ENCODE peak calls at places on chromosomes 16 and 17, in nine cellular contexts. R, M, W, D, P, J, Q, N and V are unnamed samples.
A peak's percentile ranks its signal among the peaks of the same experiment; 100 is the strongest.

GRCh38 chr17:83202002-83203000 is 122.9 kb downstream of the METRNL start:
- DNase-seq in R (no peak), M (no peak), W (peak; percentile 10), D (peak; percentile 4), P (peak; percentile 61), J (no peak), Q (no peak), N (no peak), V (peak; percentile 76)

GRCh38 chr16:17470871-17471744 is at the start of gene XYLT1:
- DNase-seq in R (peak; percentile 87), M (no peak), W (peak; percentile 81), D (peak; percentile 76), P (peak; percentile 94), J (no peak), Q (peak; percentile 89), N (no peak), V (peak; percentile 89)

GRCh38 chr16:6704306-6704705 is 628.3 kb upstream of the RBFOX1 start:
- DNase-seq in R (no peak), M (no peak), W (no peak), D (no peak), P (no peak), J (no peak), Q (no peak), N (no peak), V (no peak)

GRCh38 chr16:8537691-8538342 is 52.5 kb downstream of the TMEM114 start:
- DNase-seq in R (no peak), M (no peak), W (no peak), D (no peak), P (no peak), J (peak; percentile 84), Q (no peak), N (no peak), V (no peak)

GRCh38 chr16:9159839-9160550 is 68.6 kb downstream of the HAPSTR1 start:
- DNase-seq in R (no peak), M (peak; percentile 83), W (peak; percentile 90), D (peak; percentile 32), P (no peak), J (peak; percentile 67), Q (peak; percentile 80), N (peak; percentile 72), V (no peak)

GRCh38 chr17:58337600-58338453 is 9.2 kb upstream of the TSPOAP1 start:
- DNase-seq in R (no peak), M (no peak), W (peak; percentile 78), D (peak; percentile 47), P (peak; percentile 90), J (peak; percentile 82), Q (no peak), N (peak; percentile 96), V (peak; percentile 84)

GRCh38 chr17:38922538-38923291 is 2.7 kb upstream of the LASP1NB start:
- DNase-seq in R (peak; percentile 85), M (no peak), W (peak; percentile 63), D (peak; percentile 85), P (peak; percentile 92), J (no peak), Q (peak; percentile 52), N (peak; percentile 36), V (no peak)

GRCh38 chr16:82979406-82980111 is 352.8 kb downstream of the CDH13 start:
- DNase-seq in R (no peak), M (no peak), W (no peak), D (no peak), P (no peak), J (no peak), Q (no peak), N (no peak), V (no peak)

GRCh38 chr17:39194089-39194984 is 3.1 kb downstream of the CACNB1 start:
- DNase-seq in R (peak; percentile 42), M (peak; percentile 73), W (peak; percentile 65), D (peak; percentile 33), P (peak; percentile 87), J (peak; percentile 80), Q (peak; percentile 90), N (peak; percentile 90), V (peak; percentile 86)

GRCh38 chr17:78048346-78049292 is 79.9 kb downstream of the TMC6 start:
- DNase-seq in R (no peak), M (no peak), W (no peak), D (no peak), P (no peak), J (no peak), Q (no peak), N (peak; percentile 88), V (no peak)
- TF ChIP-seq EP300 in R (no peak), M (no peak), W (no peak), D (no peak), P (no peak), J (no peak), Q (no peak), N (peak; percentile 38), V (no peak)

GRCh38 chr16:29784901-29785500 is 5.5 kb upstream of the KIF22 start:
- DNase-seq in R (peak; percentile 80), M (peak; percentile 38), W (peak; percentile 95), D (peak; percentile 42), P (peak; percentile 84), J (no peak), Q (no peak), N (peak; percentile 86), V (peak; percentile 80)
- TF ChIP-seq EP300 in R (no peak), M (no peak), W (no peak), D (no peak), P (no peak), J (no peak), Q (no peak), N (no peak), V (no peak)

GRCh38 chr17:55735784-55736405 is 13.2 kb upstream of the TMEM100 start:
- DNase-seq in R (peak; percentile 55), M (peak; percentile 72), W (no peak), D (peak; percentile 77), P (peak; percentile 69), J (peak; percentile 54), Q (peak; percentile 52), N (peak; percentile 83), V (no peak)
- TF ChIP-seq EP300 in R (no peak), M (no peak), W (no peak), D (no peak), P (no peak), J (no peak), Q (no peak), N (no peak), V (no peak)

GRCh38 chr17:49922095-49922494 is 46.9 kb upstream of the DLX4 start:
- DNase-seq in R (no peak), M (no peak), W (no peak), D (no peak), P (no peak), J (no peak), Q (no peak), N (no peak), V (no peak)
- TF ChIP-seq EP300 in R (no peak), M (no peak), W (no peak), D (no peak), P (no peak), J (no peak), Q (no peak), N (no peak), V (no peak)

GRCh38 chr17:43723697-43724359 is 34.8 kb downstream of the SOST start:
- DNase-seq in R (no peak), M (peak; percentile 85), W (no peak), D (no peak), P (no peak), J (peak; percentile 17), Q (no peak), N (no peak), V (no peak)
- TF ChIP-seq EP300 in R (no peak), M (peak; percentile 17), W (no peak), D (no peak), P (no peak), J (no peak), Q (no peak), N (no peak), V (no peak)

DNA sequence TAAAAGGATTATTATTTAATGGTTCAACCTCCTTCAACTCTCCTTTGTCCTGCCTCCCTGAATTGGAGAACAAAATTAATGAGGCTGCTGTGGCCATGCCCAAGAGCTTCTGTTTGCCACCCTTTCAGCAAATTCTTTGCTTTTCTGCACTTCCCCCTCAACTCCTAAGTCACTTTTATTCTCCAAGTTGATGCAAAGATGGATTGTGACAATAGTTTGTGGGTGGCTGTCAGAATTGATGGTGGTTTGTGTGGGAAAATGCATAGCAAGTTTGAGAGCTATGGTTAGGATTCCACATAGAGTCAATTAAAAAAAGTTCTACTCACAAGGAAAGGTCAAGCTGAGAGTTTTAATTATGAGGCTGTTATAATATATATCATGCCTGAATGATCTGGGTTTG is 47.0 kb downstream of the GPR139 start:
- DNase-seq in R (no peak), M (no peak), W (no peak), D (no peak), P (no peak), J (no peak), Q (no peak), N (no peak), V (no peak)
- TF ChIP-seq EP300 in R (no peak), M (no peak), W (no peak), D (no peak), P (no peak), J (no peak), Q (no peak), N (no peak), V (no peak)

GRCh38 chr17:75433223-75433622 is 23.2 kb upstream of the TMEM94 start:
- DNase-seq in R (no peak), M (no peak), W (no peak), D (no peak), P (no peak), J (no peak), Q (no peak), N (peak; percentile 54), V (no peak)
- TF ChIP-seq EP300 in R (no peak), M (no peak), W (no peak), D (no peak), P (no peak), J (no peak), Q (no peak), N (peak; percentile 59), V (no peak)